ENCODE peak calls at places on chromosomes 11 and 22, in four cellular contexts. V is H1, Z is HCT116, M is K562. E is an unnamed sample.

GRCh38 chr11:26830757-26831156 is 108.9 kb upstream of the SLC5A12 start:
- DNase-seq in V (no peak), Z (no peak), M (no peak), E (no peak)

GRCh38 chr11:76604081-76604601 is 66.4 kb downstream of the LRRC32 start:
- DNase-seq in V (peak), Z (no peak), M (no peak), E (no peak)

GRCh38 chr22:37018815-37019308 is 385 bp downstream of the TST start:
- DNase-seq in V (peak), Z (no peak), M (peak), E (no peak)

GRCh38 chr22:48807155-48807554 is 1020.5 kb downstream of the BRD1 start:
- DNase-seq in V (no peak), Z (no peak), M (no peak), E (no peak)

GRCh38 chr22:28442264-28442950 is 237.2 kb downstream of the TTC28 start:
- DNase-seq in V (peak), Z (peak), M (peak), E (no peak)

GRCh38 chr11:3089236-3090061 is 32.2 kb upstream of the CARS1 start:
- DNase-seq in V (no peak), Z (no peak), M (no peak), E (no peak)

GRCh38 chr22:28741758-28742561 is at the start of the genes CHEK2 and HSCB:
- DNase-seq in V (peak), Z (peak), M (peak), E (peak)

GRCh38 chr11:88709567-88709966 is 356.2 kb downstream of the GRM5 start:
- DNase-seq in V (no peak), Z (no peak), M (no peak), E (peak)

GRCh38 chr22:21009638-21010425 is 5.1 kb upstream of the P2RX6 start:
- DNase-seq in V (peak), Z (no peak), M (peak), E (peak)

GRCh38 chr22:37401861-37402506 is 25.3 kb downstream of the ELFN2 start:
- DNase-seq in V (no peak), Z (no peak), M (no peak), E (peak)

GRCh38 chr11:102391549-102392237 is 44.7 kb downstream of the BIRC2 start:
- DNase-seq in V (no peak), Z (no peak), M (no peak), E (no peak)

GRCh38 chr11:84549221-84549620 is 1077.9 kb downstream of the DLG2 start:
- DNase-seq in V (no peak), Z (no peak), M (no peak), E (no peak)

DNA sequence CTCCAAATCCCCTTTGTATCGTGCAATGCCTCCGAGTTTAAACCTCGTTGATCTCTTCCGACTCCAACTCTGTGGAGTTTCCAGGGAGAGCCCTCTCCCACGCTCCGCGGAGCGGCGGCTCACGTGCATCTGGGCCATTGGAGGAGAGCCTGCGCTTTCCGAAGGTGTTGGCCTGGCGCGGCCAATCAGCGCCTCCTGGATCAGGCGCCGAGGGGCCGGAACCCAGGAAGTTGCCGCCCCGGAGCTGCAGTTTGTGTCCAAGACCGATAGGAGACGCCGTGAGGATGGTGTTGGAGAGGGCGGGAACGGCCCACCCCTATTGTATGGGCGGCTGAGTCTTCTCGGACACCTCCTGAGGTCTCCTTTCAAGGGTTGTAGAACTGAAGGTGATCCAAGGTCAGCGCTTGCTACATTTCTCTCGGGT is 1.6 kb downstream of the ADAMTS15 start:
- DNase-seq in V (peak), Z (no peak), M (peak), E (no peak)
- TF ChIP-seq JUND in V (no peak), Z (no peak), M (no peak), E (no peak)

DNA sequence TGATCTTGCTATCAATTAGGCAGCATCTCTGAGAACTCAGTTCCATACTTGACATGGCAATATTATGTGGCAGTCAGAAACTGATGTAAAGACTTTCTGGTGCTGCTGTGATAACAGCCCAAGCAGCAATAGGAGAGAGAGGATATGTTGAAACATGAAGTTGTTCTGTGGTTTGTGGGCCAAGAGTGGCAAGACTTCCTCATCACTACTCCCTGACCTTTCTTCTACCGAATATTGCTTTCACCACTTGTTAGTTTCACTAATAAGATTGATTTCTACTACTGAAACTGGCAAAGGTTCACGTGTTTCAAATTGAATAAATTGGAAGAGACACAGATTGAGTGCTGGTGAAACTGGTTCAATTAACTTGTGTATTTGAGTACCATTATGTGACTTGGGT is 852.6 kb upstream of the RAG2 start:
- DNase-seq in V (no peak), Z (no peak), M (no peak), E (no peak)
- TF ChIP-seq JUND in V (no peak), Z (no peak), M (no peak), E (no peak)

DNA sequence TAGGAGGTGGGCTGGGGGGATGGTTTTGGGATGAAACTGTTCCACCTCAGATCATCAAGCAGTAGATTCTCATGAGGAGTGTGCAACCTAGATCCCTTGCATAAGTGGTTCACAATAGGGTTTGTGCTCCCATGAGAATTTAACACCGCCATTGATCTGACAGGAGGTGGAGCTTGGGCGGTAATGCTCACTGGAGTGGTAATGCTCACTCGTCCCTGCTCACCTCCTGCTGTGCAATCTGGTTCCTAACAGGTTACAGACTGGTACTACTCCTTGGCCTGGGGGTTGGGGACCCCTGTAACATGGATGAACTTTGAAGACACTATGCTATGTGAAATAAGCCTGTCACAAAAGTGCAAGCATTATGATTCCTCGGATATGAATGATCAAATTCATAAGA is 87.0 kb upstream of the CLNS1A start:
- DNase-seq in V (no peak), Z (no peak), M (no peak), E (no peak)
- TF ChIP-seq JUND in V (no peak), Z (no peak), M (no peak), E (no peak)

GRCh38 chr11:87359401-87359800 is 321.7 kb downstream of the TMEM135 start:
- DNase-seq in V (no peak), Z (no peak), M (no peak), E (no peak)
- TF ChIP-seq JUND in V (no peak), Z (no peak), M (no peak), E (no peak)

GRCh38 chr11:60756307-60757032 is at the start of gene MS4A15:
- DNase-seq in V (no peak), Z (peak), M (peak), E (peak)
- TF ChIP-seq JUND in V (no peak), Z (no peak), M (no peak), E (no peak)

E was measured in T47D.